ENCODE peak calls at places on chromosome X, in four cellular contexts. I, B, J and Z are unnamed samples.

GRCh38 chrX:155048997-155049619 is 21.8 kb downstream of the CMC4 start:
- DNase-seq in J (peak), I (peak), B (peak), Z (peak)

GRCh38 chrX:104135677-104136076 is 21.1 kb downstream of the SLC25A53 start:
- DNase-seq in B (no peak), I (no peak), J (no peak), Z (no peak)

GRCh38 chrX:34638116-34638515 is 19.0 kb downstream of the TMEM47 start:
- DNase-seq in B (no peak), J (peak), I (no peak), Z (peak)

GRCh38 chrX:46218373-46218772 is 326.8 kb downstream of the ZNF674 start:
- DNase-seq in J (no peak), I (no peak), B (no peak), Z (no peak)

GRCh38 chrX:19628006-19628575 is 112.8 kb upstream of the MAP3K15 start:
- DNase-seq in B (no peak), I (no peak), J (peak), Z (no peak)

GRCh38 chrX:121356850-121357171 is 309.4 kb downstream of the GLUD2 start:
- DNase-seq in I (no peak), J (no peak), B (no peak), Z (no peak)

GRCh38 chrX:64151911-64152310 is 53.6 kb downstream of the AMER1 start:
- DNase-seq in B (no peak), I (no peak), J (no peak), Z (no peak)

GRCh38 chrX:116873678-116874077 is 410.9 kb upstream of the CT83 start:
- DNase-seq in B (no peak), J (no peak), I (no peak), Z (peak)

GRCh38 chrX:98654565-98654964 is 1755.5 kb downstream of the PCDH19 start:
- DNase-seq in B (no peak), J (no peak), I (no peak), Z (no peak)

GRCh38 chrX:18961686-18962085 is 22.2 kb downstream of the PHKA2 start:
- DNase-seq in J (peak), I (no peak), B (no peak), Z (no peak)

GRCh38 chrX:138917781-138918180 is 206.3 kb upstream of the FGF13 start:
- DNase-seq in B (no peak), I (no peak), J (peak), Z (no peak)

GRCh38 chrX:80879916-80880315 is 70.2 kb upstream of the BRWD3 start:
- DNase-seq in I (no peak), J (peak), B (no peak), Z (peak)

GRCh38 chrX:99795495-99795894 is 614.6 kb downstream of the PCDH19 start:
- DNase-seq in I (no peak), J (no peak), B (no peak), Z (no peak)

GRCh38 chrX:129549124-129549523 is 9.1 kb downstream of the OCRL start:
- DNase-seq in B (no peak), J (no peak), I (no peak), Z (no peak)

GRCh38 chrX:120781416-120781815 is 94.2 kb downstream of the CT47B1 start:
- DNase-seq in J (no peak), I (no peak), B (no peak), Z (no peak)

GRCh38 chrX:55326985-55327384 is 62.3 kb upstream of the PAGE3 start:
- DNase-seq in B (no peak), I (no peak), J (no peak), Z (no peak)

GRCh38 chrX:140817943-140818342 is 108.4 kb downstream of the LINC00632 start:
- DNase-seq in B (no peak), I (no peak), J (peak), Z (peak)

GRCh38 chrX:132956421-132957210 is 1.8 kb downstream of the HS6ST2 start:
- DNase-seq in J (no peak), B (no peak), I (peak), Z (no peak)

GRCh38 chrX:7146703-7147430 is 645 bp upstream of the STS start:
- DNase-seq in I (no peak), B (peak), J (no peak), Z (no peak)

GRCh38 chrX:115912372-115912897 is 258.1 kb upstream of the AGTR2 start:
- DNase-seq in B (peak), J (no peak), I (no peak), Z (peak)

GRCh38 chrX:9569875-9570274 is 105.0 kb downstream of the TBL1X start:
- DNase-seq in I (no peak), J (no peak), B (no peak), Z (no peak)

GRCh38 chrX:11619426-11619825 is 46.3 kb downstream of the ARHGAP6 start:
- DNase-seq in J (peak), I (no peak), B (no peak), Z (no peak)

GRCh38 chrX:36963852-36964251 is 44.3 kb upstream of the FAM47C start:
- DNase-seq in B (no peak), I (no peak), J (no peak), Z (no peak)

GRCh38 chrX:7574325-7574724 is 268.6 kb upstream of the VCX start:
- DNase-seq in J (no peak), I (no peak), B (no peak), Z (peak)

GRCh38 chrX:49059209-49060191 is 701 bp downstream of the CCDC120 start:
- DNase-seq in B (no peak), I (no peak), J (no peak), Z (no peak)

DNA sequence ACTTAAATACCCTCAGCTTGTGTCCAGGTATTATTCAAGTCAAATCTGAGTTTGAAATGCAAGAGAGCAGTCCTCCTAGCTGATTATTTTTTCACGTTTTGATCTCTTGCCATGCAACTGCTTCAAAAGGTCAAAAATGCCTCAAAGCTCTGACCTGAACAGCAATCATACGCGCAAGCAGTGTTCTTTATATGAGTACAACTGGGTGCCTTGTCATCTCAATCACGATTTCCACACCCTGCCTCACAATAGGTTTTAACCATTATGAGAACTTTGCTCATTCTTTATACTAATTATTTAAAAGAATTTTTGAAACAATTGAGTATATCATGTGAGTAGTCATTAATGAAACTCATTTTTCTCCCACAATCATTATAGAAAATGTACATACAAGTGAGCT is 649.1 kb downstream of the DMD start:
- DNase-seq in I (no peak), B (no peak), J (no peak), Z (no peak)
- H2BK120ac ChIP-seq in I (no peak), B (no peak), J (no peak), Z (no peak)

GRCh38 chrX:52819788-52820187 is 8.7 kb downstream of the XAGE5 start:
- DNase-seq in J (no peak), B (no peak), I (no peak), Z (no peak)
- H4K5ac ChIP-seq in J (no peak), B (no peak), I (no peak), Z (no peak)

GRCh38 chrX:15786930-15787329 is 3.4 kb upstream of the ZRSR2 start:
- DNase-seq in J (no peak), B (no peak), I (no peak), Z (no peak)

GRCh38 chrX:15790766-15791380 is 589 bp downstream of the ZRSR2 start:
- DNase-seq in B (no peak), I (no peak), J (peak), Z (no peak)

GRCh38 chrX:15785176-15785735 is 5.0 kb upstream of the ZRSR2 start:
- DNase-seq in J (no peak), I (no peak), B (no peak), Z (no peak)

GRCh38 chrX:15789979-15790765 is at the start of gene ZRSR2:
- DNase-seq in I (peak), B (peak), J (peak), Z (peak)
- H3K23ac ChIP-seq in I (no peak), B (no peak), J (peak), Z (no peak)

GRCh38 chrX:40172980-40173661 is 75.4 kb upstream of the BCOR start:
- DNase-seq in J (no peak), I (no peak), B (no peak), Z (no peak)
- H2BK120ac ChIP-seq in J (no peak), I (peak), B (no peak), Z (no peak)

GRCh38 chrX:136679581-136679980 is 31.6 kb downstream of the CD40LG start:
- DNase-seq in I (no peak), J (no peak), B (no peak), Z (no peak)
- H4K5ac ChIP-seq in I (no peak), J (no peak), B (no peak), Z (no peak)

DNA sequence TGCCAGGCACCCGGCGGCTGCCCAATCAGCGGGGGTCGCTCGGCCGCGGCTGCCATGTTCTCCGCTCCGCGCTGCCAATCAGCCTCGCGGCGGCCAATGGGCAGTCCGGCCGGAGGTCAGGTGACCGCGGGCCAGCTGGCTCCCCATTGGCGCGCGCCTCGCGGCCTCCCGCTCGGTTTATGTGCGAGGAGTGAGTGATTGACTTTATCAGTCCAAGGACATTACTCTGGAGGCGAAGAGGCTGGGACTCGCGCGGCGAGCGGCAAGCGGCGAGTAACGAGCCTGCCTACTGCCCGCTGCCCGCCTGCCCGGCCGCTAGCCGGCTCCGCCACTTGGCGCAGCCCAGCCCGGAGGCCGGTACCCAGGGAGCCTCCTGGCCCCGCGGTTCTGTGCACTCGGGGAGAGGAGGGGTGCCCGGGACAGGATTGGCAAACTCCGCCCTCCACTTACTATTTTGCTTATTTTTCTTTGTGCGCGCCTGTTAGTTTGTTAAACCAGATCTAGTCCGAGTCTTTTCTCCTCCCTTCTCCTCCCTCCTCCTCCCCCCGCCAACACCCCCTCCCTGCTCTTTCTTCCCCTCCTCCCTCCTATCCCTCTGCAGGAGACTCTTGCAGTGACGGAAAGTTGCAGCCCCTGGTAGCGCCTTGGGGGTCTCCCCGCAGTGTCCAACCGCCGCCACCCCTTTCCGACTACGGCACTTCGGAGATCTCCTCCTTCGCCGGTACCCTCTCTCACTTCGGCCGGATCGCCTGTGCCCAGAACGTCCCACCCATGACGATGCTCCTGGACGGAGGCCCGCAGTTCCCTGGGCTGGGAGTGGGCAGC is at the start of gene ZIC3:
- DNase-seq in I (peak), B (peak), J (no peak), Z (peak)
- H3K23ac ChIP-seq in I (no peak), B (no peak), J (no peak), Z (peak)